ENCODE peak calls at places on chromosomes 12 and 14, in five cellular contexts. M is cardiac muscle cell; S is endothelial cell; X is upper lobe of right lung; A is activated CD8-positive, alpha-beta T cell treated with anti-CD3 and anti-CD28 coated beads for 36 hours. O is an unnamed sample.

GRCh38 chr12:77213316-77213715 is 147.9 kb upstream of the E2F7 start:
- DNase-seq in A (no peak), M (peak; percentile 23), X (no peak), S (peak; percentile 51), O (no peak)

GRCh38 chr14:71300474-71301359 is 393.5 kb downstream of the PCNX1 start:
- DNase-seq in S (no peak), X (no peak), M (no peak), A (no peak), O (no peak)

GRCh38 chr12:109666068-109666467 is 47.6 kb upstream of the FAM222A start:
- DNase-seq in M (no peak), S (no peak), A (no peak), X (no peak), O (no peak)

GRCh38 chr12:109302358-109302757 is 6.7 kb downstream of the FOXN4 start:
- DNase-seq in S (no peak), M (no peak), A (no peak), X (no peak), O (no peak)

GRCh38 chr12:75327642-75328041 is 2.5 kb downstream of the CAPS2 start:
- DNase-seq in X (no peak), A (no peak), S (no peak), M (no peak), O (no peak)

GRCh38 chr12:38053655-38054464 is 262.7 kb upstream of the ALG10B start:
- DNase-seq in X (peak; percentile 80), S (no peak), A (peak; percentile 8), M (no peak), O (no peak)

GRCh38 chr12:103288016-103288415 is 207.8 kb downstream of the C12orf42 start:
- DNase-seq in M (no peak), X (no peak), A (no peak), S (no peak), O (no peak)

GRCh38 chr14:98711453-98711852 is 560.5 kb downstream of the BCL11B start:
- DNase-seq in S (no peak), X (no peak), A (peak; percentile 26), M (no peak), O (no peak)

GRCh38 chr12:94831081-94831747 is 172.3 kb downstream of the NDUFA12 start:
- DNase-seq in M (no peak), X (no peak), A (peak; percentile 71), S (no peak), O (peak; percentile 85)

GRCh38 chr12:100138048-100138907 is 4.4 kb downstream of the BLTP3B start:
- DNase-seq in M (peak; percentile 30), S (no peak), X (no peak), A (no peak), O (no peak)

GRCh38 chr12:15852383-15852782 is 29.8 kb upstream of the STRAP start:
- DNase-seq in S (no peak), A (no peak), M (no peak), X (no peak), O (no peak)

GRCh38 chr14:93939304-93940229 is 12.4 kb downstream of the FAM181A start:
- DNase-seq in A (peak; percentile 93), S (peak; percentile 98), M (peak; percentile 83), X (peak; percentile 91), O (peak; percentile 91)

GRCh38 chr12:99453831-99454538 is 193.6 kb upstream of the GARIN6 start:
- DNase-seq in S (no peak), X (no peak), A (no peak), M (peak; percentile 2), O (no peak)

GRCh38 chr12:117045998-117046374 is 53.2 kb downstream of the TESC start:
- DNase-seq in S (no peak), M (no peak), A (no peak), X (no peak), O (no peak)

GRCh38 chr14:106605548-106606448 is 1079.4 kb downstream of the TMEM121 start:
- DNase-seq in S (no peak), X (peak; percentile 71), A (peak; percentile 94), M (no peak), O (peak; percentile 74)
- TF ChIP-seq CTCF in S (no peak), X (peak; percentile 30), A (peak; percentile 75), M (no peak), O (peak; percentile 90)

DNA sequence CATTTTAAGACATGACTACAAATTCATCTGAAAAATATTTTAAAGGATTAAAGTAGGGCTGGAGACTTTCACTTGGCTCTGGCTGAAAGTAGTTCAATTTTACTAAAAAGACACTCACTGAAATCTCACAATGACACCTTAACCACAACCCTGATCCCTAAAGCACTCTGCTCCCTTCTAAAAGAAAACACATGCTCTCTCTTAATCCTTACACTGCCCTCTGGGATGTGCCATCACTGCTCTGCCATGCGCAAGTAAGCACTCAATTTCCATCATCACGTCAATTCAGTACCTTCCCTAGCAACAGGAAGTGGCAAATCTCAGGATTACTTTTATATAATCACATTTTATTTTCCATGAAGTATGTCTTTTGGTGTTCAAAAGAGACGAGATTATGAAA is 7.5 kb downstream of the ATG14 start:
- DNase-seq in A (no peak), M (no peak), S (no peak), X (no peak), O (no peak)
- TF ChIP-seq CTCF in A (no peak), M (no peak), S (no peak), X (no peak), O (no peak)

DNA sequence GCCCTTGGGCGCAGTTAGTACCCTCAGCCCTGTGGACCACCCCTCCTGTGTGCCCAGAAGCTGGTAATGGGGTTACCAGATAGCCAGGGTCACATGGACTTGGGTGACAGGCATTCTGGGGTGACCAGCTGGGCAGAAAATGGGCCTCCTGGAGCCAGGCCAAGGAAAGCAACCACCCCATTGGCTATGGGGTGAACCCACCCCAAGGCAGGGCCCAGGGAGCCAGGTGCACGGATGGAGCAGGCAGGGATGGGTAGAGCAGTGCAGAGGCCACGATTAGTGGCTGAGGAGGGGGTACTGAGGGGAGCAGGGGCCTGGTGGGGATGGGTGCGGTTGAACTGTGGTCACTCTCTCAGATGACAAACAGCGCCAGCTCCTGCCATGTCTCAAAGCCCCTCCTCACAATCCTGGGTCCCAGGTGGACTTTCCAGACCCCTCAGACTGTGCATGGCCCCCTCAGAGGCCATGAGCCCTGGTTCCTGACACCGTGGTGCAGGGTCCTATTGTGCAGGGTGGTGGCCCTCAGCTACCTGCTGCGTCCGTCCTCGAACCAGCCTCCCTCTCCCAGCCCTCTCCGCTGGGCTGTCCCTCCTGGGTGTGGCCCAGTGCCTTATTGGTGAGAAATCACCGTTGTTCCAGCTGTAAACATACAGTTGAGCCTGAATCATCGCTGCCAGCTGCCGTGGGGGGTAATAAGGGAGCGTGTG is 23.4 kb upstream of the BEGAIN start:
- DNase-seq in M (no peak), S (no peak), A (no peak), X (peak; percentile 45), O (no peak)
- TF ChIP-seq CTCF in M (no peak), S (no peak), A (no peak), X (no peak), O (no peak)

GRCh38 chr14:101888182-101888581 is 76.2 kb upstream of the DYNC1H1 start:
- DNase-seq in S (no peak), M (no peak), A (no peak), X (peak; percentile 34), O (no peak)

GRCh38 chr14:101887219-101887618 is 77.2 kb upstream of the DYNC1H1 start:
- DNase-seq in A (no peak), X (peak; percentile 16), M (no peak), S (no peak), O (no peak)

GRCh38 chr14:101889366-101889765 is 75.0 kb upstream of the DYNC1H1 start:
- DNase-seq in M (no peak), X (peak; percentile 55), A (no peak), S (no peak), O (no peak)

GRCh38 chr14:101891471-101891870 is 72.9 kb upstream of the DYNC1H1 start:
- DNase-seq in X (peak; percentile 39), S (no peak), A (no peak), M (no peak), O (no peak)

DNA sequence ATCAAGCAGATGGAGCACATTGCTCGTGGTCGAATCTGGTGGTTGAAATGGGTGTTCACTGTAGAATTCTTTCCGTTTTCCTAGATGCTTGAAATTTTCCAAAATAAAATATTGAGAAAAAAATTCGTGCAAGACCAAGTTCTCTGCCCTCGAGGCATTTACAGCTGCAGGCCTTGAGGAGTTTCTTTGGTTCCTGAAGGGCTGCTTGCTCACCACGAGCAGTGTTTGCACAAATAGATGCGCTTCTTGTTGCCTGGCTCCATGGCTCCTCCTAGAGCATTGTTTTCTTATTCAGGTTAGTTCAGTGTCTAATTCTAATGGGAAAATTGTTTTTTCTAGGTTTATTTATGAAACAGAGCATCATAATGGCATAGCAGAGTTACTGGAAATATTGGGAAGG is 74.5 kb upstream of the DYNC1H1 start:
- DNase-seq in X (no peak), A (no peak), M (no peak), S (no peak), O (no peak)
- TF ChIP-seq CTCF in X (no peak), A (no peak), M (no peak), S (no peak), O (no peak)

GRCh38 chr12:97968641-97969171 is 506.1 kb downstream of the RMST start:
- DNase-seq in A (no peak), M (no peak), S (no peak), X (no peak), O (no peak)
- TF ChIP-seq CTCF in A (no peak), M (no peak), S (no peak), X (no peak), O (no peak)

GRCh38 chr14:76309572-76310551 is 66.1 kb upstream of the ESRRB start:
- DNase-seq in A (no peak), M (peak; percentile 90), S (no peak), X (no peak), O (no peak)
- TF ChIP-seq CTCF in A (no peak), M (no peak), S (no peak), X (no peak), O (no peak)

DNA sequence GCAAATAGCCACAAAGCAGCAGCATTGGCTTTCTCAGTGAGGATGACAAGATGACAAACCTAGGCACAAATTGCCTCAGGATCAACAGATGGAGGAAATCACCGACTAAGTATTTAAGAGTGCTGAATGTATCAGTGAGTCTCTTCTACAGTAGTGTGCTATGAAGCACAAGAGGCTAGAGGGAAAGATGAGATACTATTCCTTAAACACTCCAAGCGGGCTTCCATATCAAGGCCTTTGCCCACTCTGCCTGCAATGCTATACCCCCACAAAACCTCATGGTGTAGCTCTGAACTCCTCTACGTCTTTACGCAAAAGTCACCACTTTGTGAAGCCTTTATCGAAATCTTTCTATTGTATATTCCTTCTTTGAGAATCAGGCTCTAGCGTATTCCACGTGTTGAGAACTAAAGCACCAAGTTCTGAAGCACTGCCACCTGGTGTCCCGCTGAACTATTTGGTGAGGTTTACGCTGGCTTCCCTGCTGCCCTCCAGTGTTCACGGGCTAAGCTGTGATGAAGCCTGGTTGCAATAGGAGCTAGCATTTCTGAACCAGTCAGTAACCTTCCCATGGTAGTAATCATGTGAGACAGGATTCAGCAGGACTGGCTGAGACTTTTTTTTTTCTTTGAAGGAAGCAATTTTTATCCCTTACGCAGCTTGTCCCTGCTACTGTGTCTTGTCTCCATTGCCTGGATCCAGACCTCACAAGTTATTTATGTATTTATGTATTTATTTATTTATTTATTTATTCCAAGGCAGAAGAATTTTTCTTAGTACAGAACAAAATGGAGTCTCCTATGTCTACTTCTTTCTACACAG is 426.5 kb upstream of the OR4E1 start:
- DNase-seq in X (no peak), S (peak; percentile 72), M (peak; percentile 88), A (peak; percentile 79), O (peak; percentile 32)
- TF ChIP-seq CTCF in X (peak; percentile 62), S (peak; percentile 34), M (peak; percentile 70), A (peak; percentile 39), O (peak; percentile 62)

DNA sequence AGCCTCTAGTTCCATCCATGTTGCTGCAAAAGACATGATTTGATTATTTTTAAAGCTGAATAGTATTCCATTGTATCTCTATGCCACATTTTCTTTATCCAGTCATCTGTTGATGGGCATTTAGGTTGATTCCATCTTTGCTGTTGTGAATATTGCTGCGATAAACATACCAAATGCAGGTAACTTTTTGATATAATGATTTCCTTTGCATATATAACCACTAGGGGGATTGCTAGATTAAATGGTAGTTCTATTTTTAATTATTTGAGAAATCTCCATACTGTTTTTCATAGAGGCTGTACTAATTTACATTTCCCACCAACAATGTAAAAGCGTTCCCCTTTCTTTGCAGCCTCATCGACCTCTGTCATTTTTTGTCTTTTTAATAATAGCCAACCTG is 342.5 kb downstream of the MDGA2 start:
- DNase-seq in M (no peak), A (no peak), S (no peak), X (no peak), O (no peak)
- TF ChIP-seq CTCF in M (no peak), A (no peak), S (peak; percentile 57), X (no peak), O (no peak)